ENCODE peak calls at places on chromosomes 1 and 21, in six cellular contexts. One of them, this sample, is unnamed.
A peak's percentile ranks its signal among the peaks of the same experiment; 100 is the strongest.

GRCh38 chr1:201774983-201775344 is 54.0 kb upstream of the IPO9 start:
- DNase-seq in H9: no peak
- DNase-seq in mesenchymal stem cell: no peak
- DNase-seq in H1: no peak
- DNase-seq in neuronal stem cell: no peak
- DNase-seq in IMR-90: no peak
- DNase-seq in this sample: no peak

GRCh38 chr1:66405046-66405445 is 128.9 kb upstream of the SGIP1 start:
- DNase-seq in H9: no peak
- DNase-seq in neuronal stem cell: no peak
- DNase-seq in IMR-90: peak; percentile 50
- DNase-seq in mesenchymal stem cell: no peak
- DNase-seq in H1: no peak
- DNase-seq in this sample: no peak

GRCh38 chr1:16717174-16718108 is 22.9 kb upstream of the RNU1-4 start:
- DNase-seq in mesenchymal stem cell: no peak
- DNase-seq in neuronal stem cell: no peak
- DNase-seq in H9: peak; percentile 38
- DNase-seq in IMR-90: no peak
- DNase-seq in H1: peak; percentile 66
- DNase-seq in this sample: no peak

GRCh38 chr1:36303244-36303643 is 2.9 kb upstream of the SH3D21 start:
- DNase-seq in H9: no peak
- DNase-seq in IMR-90: no peak
- DNase-seq in H1: no peak
- DNase-seq in mesenchymal stem cell: no peak
- DNase-seq in neuronal stem cell: no peak
- DNase-seq in this sample: no peak

GRCh38 chr21:26715878-26716506 is 129.2 kb downstream of the ADAMTS1 start:
- DNase-seq in neuronal stem cell: peak; percentile 49
- DNase-seq in IMR-90: peak; percentile 51
- DNase-seq in H9: peak; percentile 79
- DNase-seq in H1: peak; percentile 79
- DNase-seq in mesenchymal stem cell: peak; percentile 66
- DNase-seq in this sample: peak; percentile 79

GRCh38 chr1:158043232-158043631 is 49.8 kb downstream of the KIRREL1 start:
- DNase-seq in IMR-90: no peak
- DNase-seq in H9: no peak
- DNase-seq in neuronal stem cell: peak; percentile 76
- DNase-seq in mesenchymal stem cell: no peak
- DNase-seq in H1: no peak
- DNase-seq in this sample: no peak

GRCh38 chr1:54220004-54220811 is 20.2 kb downstream of the MRPL37 start:
- DNase-seq in mesenchymal stem cell: peak; percentile 79
- DNase-seq in H9: no peak
- DNase-seq in neuronal stem cell: no peak
- DNase-seq in H1: no peak
- DNase-seq in IMR-90: peak; percentile 45
- DNase-seq in this sample: no peak

GRCh38 chr1:151946366-151946764 is 37.1 kb upstream of the THEM4 start:
- DNase-seq in H9: no peak
- DNase-seq in H1: no peak
- DNase-seq in mesenchymal stem cell: peak; percentile 34
- DNase-seq in IMR-90: no peak
- DNase-seq in neuronal stem cell: no peak
- DNase-seq in this sample: peak; percentile 84

GRCh38 chr1:27001570-27002360 is 8.3 kb downstream of the TRNP1 start:
- DNase-seq in mesenchymal stem cell: peak; percentile 51
- DNase-seq in H9: peak; percentile 53
- DNase-seq in H1: peak; percentile 54
- DNase-seq in neuronal stem cell: no peak
- DNase-seq in IMR-90: no peak
- DNase-seq in this sample: no peak

GRCh38 chr1:76826072-76826827 is 41.0 kb upstream of the ST6GALNAC5 start:
- DNase-seq in IMR-90: peak; percentile 7
- DNase-seq in H9: no peak
- DNase-seq in mesenchymal stem cell: peak; percentile 1
- DNase-seq in neuronal stem cell: no peak
- DNase-seq in H1: no peak
- DNase-seq in this sample: no peak

GRCh38 chr21:15063081-15063820 is 1.5 kb downstream of the NRIP1 start:
- DNase-seq in mesenchymal stem cell: peak; percentile 36
- DNase-seq in neuronal stem cell: no peak
- DNase-seq in H9: no peak
- DNase-seq in H1: no peak
- DNase-seq in IMR-90: peak; percentile 18
- DNase-seq in this sample: no peak

GRCh38 chr1:36803870-36804560 is 230.3 kb downstream of the GRIK3 start:
- DNase-seq in neuronal stem cell: no peak
- DNase-seq in mesenchymal stem cell: no peak
- DNase-seq in H1: no peak
- DNase-seq in H9: no peak
- DNase-seq in IMR-90: no peak
- DNase-seq in this sample: no peak

GRCh38 chr1:31524196-31524967 is 51.9 kb upstream of the TINAGL1 start:
- DNase-seq in H9: no peak
- DNase-seq in neuronal stem cell: no peak
- DNase-seq in H1: no peak
- DNase-seq in IMR-90: no peak
- DNase-seq in mesenchymal stem cell: no peak
- DNase-seq in this sample: peak; percentile 33

GRCh38 chr1:36594041-36594440 is 111.3 kb upstream of the CSF3R start:
- DNase-seq in mesenchymal stem cell: no peak
- DNase-seq in H9: no peak
- DNase-seq in neuronal stem cell: no peak
- DNase-seq in IMR-90: no peak
- DNase-seq in H1: no peak
- DNase-seq in this sample: no peak

GRCh38 chr1:51445346-51446090 is 73.5 kb downstream of the EPS15 start:
- DNase-seq in H1: no peak
- DNase-seq in H9: no peak
- DNase-seq in neuronal stem cell: no peak
- DNase-seq in IMR-90: peak; percentile 52
- DNase-seq in mesenchymal stem cell: peak; percentile 58
- DNase-seq in this sample: no peak

GRCh38 chr1:167904641-167905040 is 9.3 kb downstream of the ADCY10 start:
- DNase-seq in H1: no peak
- DNase-seq in neuronal stem cell: no peak
- DNase-seq in mesenchymal stem cell: peak; percentile 90
- DNase-seq in IMR-90: peak; percentile 93
- DNase-seq in H9: no peak
- DNase-seq in this sample: no peak

GRCh38 chr1:44300882-44301281 is 54.2 kb downstream of the ERI3 start:
- DNase-seq in H1: no peak
- DNase-seq in mesenchymal stem cell: no peak
- DNase-seq in IMR-90: no peak
- DNase-seq in H9: no peak
- DNase-seq in neuronal stem cell: peak; percentile 67
- DNase-seq in this sample: no peak

GRCh38 chr1:93844262-93845045 is 34.6 kb downstream of the DNTTIP2 start:
- DNase-seq in IMR-90: peak; percentile 86
- DNase-seq in H1: no peak
- DNase-seq in neuronal stem cell: peak; percentile 54
- DNase-seq in mesenchymal stem cell: peak; percentile 85
- DNase-seq in H9: peak; percentile 54
- DNase-seq in this sample: peak; percentile 83

GRCh38 chr1:179794669-179795068 is 51.6 kb downstream of the FAM163A start:
- DNase-seq in IMR-90: no peak
- DNase-seq in neuronal stem cell: no peak
- DNase-seq in H1: no peak
- DNase-seq in mesenchymal stem cell: no peak
- DNase-seq in H9: no peak
- DNase-seq in this sample: peak; percentile 58

GRCh38 chr1:175679931-175680652 is 63.3 kb downstream of the TNR start:
- DNase-seq in neuronal stem cell: no peak
- DNase-seq in IMR-90: no peak
- DNase-seq in H9: no peak
- DNase-seq in mesenchymal stem cell: no peak
- DNase-seq in H1: no peak
- DNase-seq in this sample: no peak

GRCh38 chr1:220825819-220826551 is 39.3 kb downstream of the MTARC1 start:
- DNase-seq in H9: no peak
- DNase-seq in mesenchymal stem cell: peak; percentile 43
- DNase-seq in IMR-90: no peak
- DNase-seq in H1: no peak
- DNase-seq in neuronal stem cell: no peak
- DNase-seq in this sample: no peak

GRCh38 chr1:228185641-228185965 is 20.0 kb downstream of the IBA57 start:
- DNase-seq in H1: no peak
- DNase-seq in IMR-90: no peak
- DNase-seq in mesenchymal stem cell: no peak
- DNase-seq in neuronal stem cell: no peak
- DNase-seq in H9: no peak
- DNase-seq in this sample: peak; percentile 14

GRCh38 chr1:26142165-26142564 is 16.7 kb upstream of the FAM110D start:
- DNase-seq in neuronal stem cell: no peak
- DNase-seq in H1: peak; percentile 35
- DNase-seq in mesenchymal stem cell: no peak
- DNase-seq in IMR-90: no peak
- DNase-seq in H9: no peak
- DNase-seq in this sample: no peak

GRCh38 chr1:6523566-6523965 is 30.7 kb downstream of the NOL9 start:
- DNase-seq in H1: no peak
- DNase-seq in mesenchymal stem cell: peak; percentile 56
- DNase-seq in IMR-90: peak; percentile 37
- DNase-seq in H9: peak; percentile 70
- DNase-seq in neuronal stem cell: no peak
- DNase-seq in this sample: peak; percentile 77

GRCh38 chr21:29406385-29406784 is 107.7 kb downstream of the BACH1 start:
- DNase-seq in neuronal stem cell: no peak
- DNase-seq in IMR-90: no peak
- DNase-seq in H9: no peak
- DNase-seq in H1: no peak
- DNase-seq in mesenchymal stem cell: no peak
- DNase-seq in this sample: no peak

GRCh38 chr1:109535971-109536491 is 3.6 kb upstream of the GPR61 start:
- DNase-seq in H1: no peak
- DNase-seq in H9: no peak
- DNase-seq in neuronal stem cell: no peak
- DNase-seq in mesenchymal stem cell: no peak
- DNase-seq in IMR-90: no peak
- DNase-seq in this sample: no peak

GRCh38 chr1:109539676-109540075 is at the start of gene GPR61:
- DNase-seq in H1: peak; percentile 41
- DNase-seq in mesenchymal stem cell: no peak
- DNase-seq in H9: no peak
- DNase-seq in neuronal stem cell: no peak
- DNase-seq in IMR-90: no peak
- DNase-seq in this sample: no peak

GRCh38 chr1:109541102-109541501 is 1.4 kb downstream of the GPR61 start:
- DNase-seq in IMR-90: no peak
- DNase-seq in neuronal stem cell: no peak
- DNase-seq in mesenchymal stem cell: no peak
- DNase-seq in H9: no peak
- DNase-seq in H1: peak; percentile 14
- DNase-seq in this sample: no peak

GRCh38 chr1:109537450-109538178 is 2.1 kb upstream of the GPR61 start:
- DNase-seq in H9: no peak
- DNase-seq in mesenchymal stem cell: no peak
- DNase-seq in IMR-90: no peak
- DNase-seq in neuronal stem cell: no peak
- DNase-seq in H1: peak; percentile 41
- DNase-seq in this sample: no peak

DNA sequence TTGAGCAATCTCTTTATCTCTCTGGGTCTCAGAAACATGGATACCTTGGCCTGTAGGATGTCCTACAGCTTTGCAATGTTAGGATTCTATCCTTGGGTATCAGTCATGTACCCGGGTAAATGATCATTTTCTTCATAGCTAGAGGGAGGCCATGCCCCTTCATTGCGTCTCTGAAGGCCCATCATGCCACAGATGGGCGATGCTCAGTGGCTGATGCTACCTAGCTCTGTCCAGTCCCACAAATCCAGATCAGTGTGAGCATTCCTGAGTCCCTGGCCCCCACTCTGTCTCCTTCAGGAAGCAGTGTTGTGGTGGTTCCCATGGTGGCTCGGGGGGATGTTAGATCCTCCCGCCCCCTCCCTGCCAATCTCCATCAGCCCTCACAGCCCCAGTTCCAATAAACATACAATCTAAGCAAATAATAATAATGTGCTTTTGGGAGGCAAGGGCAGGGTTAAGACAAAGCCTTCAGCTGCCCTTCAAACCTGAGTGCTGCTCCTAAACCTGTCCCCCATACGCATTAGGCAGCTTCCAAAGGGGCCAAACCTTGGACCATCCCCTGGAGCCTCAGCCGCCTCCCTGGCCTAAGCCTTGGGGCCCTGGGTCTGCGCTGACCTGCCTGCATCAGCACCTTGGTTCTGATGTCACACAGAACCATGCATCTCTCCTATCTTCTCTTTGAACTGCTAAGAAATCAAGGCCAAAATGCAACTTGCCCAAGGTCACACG is 681 bp upstream of the GPR61 start:
- DNase-seq in IMR-90: no peak
- DNase-seq in H1: peak; percentile 40
- DNase-seq in neuronal stem cell: no peak
- DNase-seq in mesenchymal stem cell: no peak
- DNase-seq in H9: no peak
- DNase-seq in this sample: no peak
- H4K91ac ChIP-seq in IMR-90: no peak overlapping the region
- H4K91ac ChIP-seq in H1: no peak overlapping the region
- H4K91ac ChIP-seq in neuronal stem cell: no peak overlapping the region
- H4K91ac ChIP-seq in mesenchymal stem cell: no peak overlapping the region
- H4K91ac ChIP-seq in H9: no peak overlapping the region
- H4K91ac ChIP-seq in this sample: no peak overlapping the region

GRCh38 chr1:69146303-69146702 is 421.4 kb upstream of the LRRC7 start:
- DNase-seq in IMR-90: no peak
- DNase-seq in H9: no peak
- DNase-seq in H1: no peak
- DNase-seq in mesenchymal stem cell: no peak
- DNase-seq in neuronal stem cell: no peak
- DNase-seq in this sample: no peak
- H4K91ac ChIP-seq in IMR-90: no peak overlapping the region
- H4K91ac ChIP-seq in H9: no peak overlapping the region
- H4K91ac ChIP-seq in H1: no peak overlapping the region
- H4K91ac ChIP-seq in mesenchymal stem cell: no peak overlapping the region
- H4K91ac ChIP-seq in neuronal stem cell: no peak overlapping the region
- H4K91ac ChIP-seq in this sample: no peak overlapping the region

GRCh38 chr1:245074232-245074747 is 80.5 kb upstream of the KIF26B start:
- DNase-seq in neuronal stem cell: peak; percentile 15
- DNase-seq in H1: no peak
- DNase-seq in mesenchymal stem cell: peak; percentile 52
- DNase-seq in H9: no peak
- DNase-seq in IMR-90: peak; percentile 74
- DNase-seq in this sample: no peak
- H4K91ac ChIP-seq in neuronal stem cell: no peak overlapping the region
- H4K91ac ChIP-seq in H1: no peak overlapping the region
- H4K91ac ChIP-seq in mesenchymal stem cell: no peak overlapping the region
- H4K91ac ChIP-seq in H9: no peak overlapping the region
- H4K91ac ChIP-seq in IMR-90: no peak overlapping the region
- H4K91ac ChIP-seq in this sample: no peak overlapping the region

DNA sequence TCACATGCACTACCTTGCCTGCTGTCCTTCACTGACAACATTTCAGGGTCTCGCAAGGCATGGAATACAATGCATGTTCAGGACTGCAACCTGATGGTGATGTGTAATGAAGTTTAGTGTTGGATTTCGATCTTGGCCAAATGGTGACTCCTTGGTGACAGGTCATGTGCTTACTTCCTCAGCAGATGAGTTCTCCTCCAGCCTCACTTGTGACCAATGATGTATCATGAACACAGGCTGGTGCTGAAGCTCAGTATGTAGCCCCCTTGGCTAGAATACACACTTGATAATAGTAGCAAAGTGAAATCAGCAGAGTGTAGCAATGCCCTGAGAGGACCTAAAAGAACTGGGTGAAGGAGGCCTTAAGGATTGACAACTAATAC is 45.5 kb upstream of the PRDX6 start:
- DNase-seq in neuronal stem cell: no peak
- DNase-seq in mesenchymal stem cell: no peak
- DNase-seq in H9: no peak
- DNase-seq in H1: no peak
- DNase-seq in IMR-90: peak; percentile 41
- DNase-seq in this sample: no peak
- H4K91ac ChIP-seq in neuronal stem cell: no peak overlapping the region
- H4K91ac ChIP-seq in mesenchymal stem cell: no peak overlapping the region
- H4K91ac ChIP-seq in H9: no peak overlapping the region
- H4K91ac ChIP-seq in H1: peak overlapping the region; percentile 48
- H4K91ac ChIP-seq in IMR-90: no peak overlapping the region
- H4K91ac ChIP-seq in this sample: no peak overlapping the region